ENCODE peak calls at places on chromosomes 5 and 9, in four cellular contexts. One of them, this sample, is unnamed.

GRCh38 chr5:4078544-4078943 is 482.9 kb downstream of the IRX1 start:
- DNase-seq in HL-60: no peak
- DNase-seq in GM12878: no peak
- DNase-seq in K562: no peak
- DNase-seq in this sample: no peak

GRCh38 chr9:70007831-70008230 is 35.8 kb upstream of the MAMDC2 start:
- DNase-seq in HL-60: no peak
- DNase-seq in GM12878: no peak
- DNase-seq in K562: no peak
- DNase-seq in this sample: no peak

GRCh38 chr9:81969971-81970370 is 18.6 kb upstream of the SPATA31D1 start:
- DNase-seq in HL-60: no peak
- DNase-seq in GM12878: no peak
- DNase-seq in K562: no peak
- DNase-seq in this sample: no peak

GRCh38 chr9:129379181-129379836 is 201.2 kb upstream of the IER5L start:
- DNase-seq in HL-60: no peak
- DNase-seq in GM12878: no peak
- DNase-seq in K562: no peak
- DNase-seq in this sample: no peak

GRCh38 chr9:108136646-108137045 is 647.1 kb upstream of the KLF4 start:
- DNase-seq in HL-60: no peak
- DNase-seq in GM12878: no peak
- DNase-seq in K562: no peak
- DNase-seq in this sample: no peak

GRCh38 chr5:172801184-172801671 is 30.2 kb upstream of the DUSP1 start:
- DNase-seq in HL-60: no peak
- DNase-seq in GM12878: no peak
- DNase-seq in K562: no peak
- DNase-seq in this sample: no peak

GRCh38 chr5:112419596-112420110 is 576 bp upstream of the EPB41L4A start:
- DNase-seq in HL-60: no peak
- DNase-seq in GM12878: no peak
- DNase-seq in K562: peak; percentile 37
- DNase-seq in this sample: peak; percentile 30

GRCh38 chr5:65815156-65815555 is 93.2 kb downstream of the NLN start:
- DNase-seq in HL-60: no peak
- DNase-seq in GM12878: no peak
- DNase-seq in K562: no peak
- DNase-seq in this sample: no peak

GRCh38 chr5:24161559-24161958 is 483.2 kb downstream of the CDH10 start:
- DNase-seq in HL-60: no peak
- DNase-seq in GM12878: no peak
- DNase-seq in K562: no peak
- DNase-seq in this sample: no peak

GRCh38 chr5:39775458-39776365 is 350.9 kb upstream of the DAB2 start:
- DNase-seq in HL-60: no peak
- DNase-seq in GM12878: no peak
- DNase-seq in K562: no peak
- DNase-seq in this sample: no peak

GRCh38 chr5:63963080-63963735 is 963 bp upstream of the HTR1A start:
- DNase-seq in HL-60: peak; percentile 5
- DNase-seq in GM12878: peak; percentile 1
- DNase-seq in K562: peak; percentile 38
- DNase-seq in this sample: peak; percentile 43

GRCh38 chr9:129989740-129990139 is 53.2 kb downstream of the FNBP1 start:
- DNase-seq in HL-60: no peak
- DNase-seq in GM12878: no peak
- DNase-seq in K562: no peak
- DNase-seq in this sample: no peak

GRCh38 chr5:77960863-77961396 is 184.8 kb upstream of the TBCA start:
- DNase-seq in HL-60: no peak
- DNase-seq in GM12878: no peak
- DNase-seq in K562: no peak
- DNase-seq in this sample: no peak

GRCh38 chr5:41240390-41240789 is 27.1 kb upstream of the C6 start:
- DNase-seq in HL-60: no peak
- DNase-seq in GM12878: no peak
- DNase-seq in K562: peak; percentile 6
- DNase-seq in this sample: no peak

GRCh38 chr9:137750563-137750962 is 127.0 kb upstream of the CACNA1B start:
- DNase-seq in HL-60: no peak
- DNase-seq in GM12878: no peak
- DNase-seq in K562: no peak
- DNase-seq in this sample: no peak

GRCh38 chr5:80755634-80756033 is 100.9 kb upstream of the DHFR start:
- DNase-seq in HL-60: no peak
- DNase-seq in GM12878: peak; percentile 66
- DNase-seq in K562: peak; percentile 21
- DNase-seq in this sample: peak; percentile 11

GRCh38 chr5:57335092-57335491 is 147.5 kb downstream of the ACTBL2 start:
- DNase-seq in HL-60: no peak
- DNase-seq in GM12878: no peak
- DNase-seq in K562: no peak
- DNase-seq in this sample: no peak

GRCh38 chr5:63687854-63688253 is 274.4 kb downstream of the HTR1A start:
- DNase-seq in HL-60: no peak
- DNase-seq in GM12878: no peak
- DNase-seq in K562: no peak
- DNase-seq in this sample: no peak

GRCh38 chr5:10703676-10704075 is 57.4 kb downstream of the DAP start:
- DNase-seq in HL-60: no peak
- DNase-seq in GM12878: no peak
- DNase-seq in K562: no peak
- DNase-seq in this sample: no peak

GRCh38 chr9:133251773-133252172 is 23.2 kb downstream of the ABO start:
- DNase-seq in HL-60: no peak
- DNase-seq in GM12878: no peak
- DNase-seq in K562: no peak
- DNase-seq in this sample: no peak

GRCh38 chr9:134551176-134551575 is 90.4 kb upstream of the COL5A1 start:
- DNase-seq in HL-60: no peak
- DNase-seq in GM12878: no peak
- DNase-seq in K562: no peak
- DNase-seq in this sample: no peak

GRCh38 chr5:83718195-83718825 is 2.3 kb downstream of the HAPLN1 start:
- DNase-seq in HL-60: no peak
- DNase-seq in GM12878: no peak
- DNase-seq in K562: peak; percentile 56
- DNase-seq in this sample: peak; percentile 20

DNA sequence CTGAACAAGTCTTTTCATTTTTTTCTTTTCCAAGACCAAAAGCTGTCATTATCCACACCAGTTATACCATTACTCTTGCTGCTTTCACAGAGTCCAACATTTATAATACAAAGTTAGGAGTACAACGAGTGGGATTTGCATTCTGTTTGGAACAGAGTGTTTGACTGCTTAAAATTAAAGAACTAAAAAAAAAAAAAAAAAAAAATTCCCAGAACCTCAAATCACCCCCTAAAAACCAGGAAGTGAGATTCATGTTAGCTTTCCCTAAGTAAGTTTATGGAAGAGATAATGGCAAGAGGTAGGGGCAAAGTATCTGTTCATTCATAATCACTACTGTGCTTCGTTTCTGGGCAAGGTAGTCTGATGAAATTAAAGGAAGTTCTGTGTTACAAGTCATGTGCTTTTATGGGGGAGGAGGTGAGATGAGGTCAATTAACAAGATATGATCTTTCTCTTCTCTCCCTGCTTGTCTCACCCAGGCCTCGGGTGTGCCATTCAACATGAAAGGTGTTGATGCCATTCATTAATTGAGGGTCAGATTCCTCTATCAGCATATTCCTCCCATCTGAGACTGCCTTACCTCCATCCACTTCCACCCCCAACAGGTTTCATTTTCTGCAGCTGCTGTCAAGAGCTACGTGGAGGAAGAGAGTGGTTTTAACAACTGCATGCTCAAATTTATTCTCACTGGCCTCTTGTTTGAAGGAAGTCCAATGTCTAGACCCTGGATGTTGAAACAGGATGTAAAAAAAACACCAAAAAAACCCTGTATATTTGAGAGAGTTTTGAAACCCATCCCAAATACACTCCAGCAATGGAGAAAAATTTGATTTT is 58.1 kb downstream of the MARCHF3 start:
- DNase-seq in HL-60: peak; percentile 37
- DNase-seq in GM12878: peak; percentile 76
- DNase-seq in K562: peak; percentile 64
- DNase-seq in this sample: peak; percentile 34
- TF ChIP-seq SPI1 in HL-60: no peak
- TF ChIP-seq SPI1 in GM12878: no peak
- TF ChIP-seq SPI1 in K562: no peak
- TF ChIP-seq SPI1 in this sample: no peak

DNA sequence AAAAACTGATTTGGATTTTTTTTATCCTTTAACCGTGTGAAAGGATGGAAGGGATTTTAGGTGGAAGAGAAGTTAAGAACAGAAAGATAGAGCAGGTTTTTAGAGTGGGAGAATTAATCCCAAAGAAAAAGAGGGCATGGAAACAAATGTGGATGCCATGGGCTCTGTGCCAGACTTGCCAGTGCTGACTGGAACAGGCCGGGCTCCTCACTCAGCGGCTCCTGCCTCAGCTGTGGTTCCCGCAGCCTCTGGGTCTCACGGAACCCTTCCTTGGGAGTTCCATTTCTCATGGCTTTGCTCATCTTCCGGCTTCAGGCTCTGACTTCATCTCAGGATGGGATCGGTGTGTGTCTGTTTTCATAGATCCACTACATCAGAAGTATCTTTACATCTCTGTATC is 30.4 kb upstream of the SLC2A8 start:
- DNase-seq in HL-60: no peak
- DNase-seq in GM12878: no peak
- DNase-seq in K562: no peak
- DNase-seq in this sample: no peak
- TF ChIP-seq SPI1 in HL-60: no peak
- TF ChIP-seq SPI1 in GM12878: no peak
- TF ChIP-seq SPI1 in K562: no peak
- TF ChIP-seq SPI1 in this sample: no peak

DNA sequence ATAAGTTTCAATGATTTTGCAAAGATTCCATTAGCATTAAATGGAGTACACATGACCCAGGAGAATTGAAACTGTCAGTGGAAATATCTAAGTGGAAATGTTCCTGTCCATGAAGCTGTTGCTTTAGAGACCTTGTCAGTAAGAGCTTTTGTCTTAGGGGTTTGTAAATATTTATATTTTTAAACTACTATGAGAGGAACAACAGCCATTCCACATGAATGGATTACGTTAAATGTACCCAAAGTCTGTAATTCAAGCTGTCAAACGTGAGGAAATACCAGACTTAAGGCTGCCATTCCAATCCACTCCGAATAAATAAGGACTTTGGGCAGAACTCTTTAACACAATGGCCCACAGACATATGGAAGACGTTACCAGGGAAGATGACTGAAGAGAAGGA is 387.1 kb upstream of the PAPPA start:
- DNase-seq in HL-60: no peak
- DNase-seq in GM12878: no peak
- DNase-seq in K562: no peak
- DNase-seq in this sample: no peak
- TF ChIP-seq SPI1 in HL-60: no peak
- TF ChIP-seq SPI1 in GM12878: no peak
- TF ChIP-seq SPI1 in K562: no peak
- TF ChIP-seq SPI1 in this sample: no peak

GRCh38 chr5:36240779-36241635 is 718 bp downstream of the NADK2 start:
- DNase-seq in HL-60: peak; percentile 8
- DNase-seq in GM12878: no peak
- DNase-seq in K562: peak; percentile 74
- DNase-seq in this sample: peak; percentile 23
- TF ChIP-seq SPI1 in HL-60: no peak
- TF ChIP-seq SPI1 in GM12878: no peak
- TF ChIP-seq SPI1 in K562: no peak
- TF ChIP-seq SPI1 in this sample: no peak

DNA sequence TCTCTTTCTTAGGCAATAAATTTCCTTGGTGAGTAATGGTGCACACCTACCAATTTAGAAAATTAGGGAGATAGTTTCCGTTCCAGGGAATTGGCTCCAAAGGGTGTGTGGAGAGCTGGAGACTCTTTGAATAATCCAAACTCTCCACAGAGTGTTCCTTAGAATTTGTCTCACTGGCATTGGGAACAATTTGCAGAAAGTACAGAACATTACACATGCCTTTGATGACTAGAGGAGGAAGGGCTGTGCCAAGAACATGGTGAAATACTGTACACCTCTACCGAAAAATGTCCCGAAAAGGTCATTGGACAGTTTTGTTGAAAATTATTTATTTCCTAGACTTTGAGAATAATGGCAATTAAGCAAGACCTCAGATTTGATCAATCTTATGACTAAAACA is 214.2 kb upstream of the MPDZ start:
- DNase-seq in HL-60: no peak
- DNase-seq in GM12878: no peak
- DNase-seq in K562: no peak
- DNase-seq in this sample: no peak
- TF ChIP-seq SPI1 in HL-60: no peak
- TF ChIP-seq SPI1 in GM12878: no peak
- TF ChIP-seq SPI1 in K562: no peak
- TF ChIP-seq SPI1 in this sample: no peak

DNA sequence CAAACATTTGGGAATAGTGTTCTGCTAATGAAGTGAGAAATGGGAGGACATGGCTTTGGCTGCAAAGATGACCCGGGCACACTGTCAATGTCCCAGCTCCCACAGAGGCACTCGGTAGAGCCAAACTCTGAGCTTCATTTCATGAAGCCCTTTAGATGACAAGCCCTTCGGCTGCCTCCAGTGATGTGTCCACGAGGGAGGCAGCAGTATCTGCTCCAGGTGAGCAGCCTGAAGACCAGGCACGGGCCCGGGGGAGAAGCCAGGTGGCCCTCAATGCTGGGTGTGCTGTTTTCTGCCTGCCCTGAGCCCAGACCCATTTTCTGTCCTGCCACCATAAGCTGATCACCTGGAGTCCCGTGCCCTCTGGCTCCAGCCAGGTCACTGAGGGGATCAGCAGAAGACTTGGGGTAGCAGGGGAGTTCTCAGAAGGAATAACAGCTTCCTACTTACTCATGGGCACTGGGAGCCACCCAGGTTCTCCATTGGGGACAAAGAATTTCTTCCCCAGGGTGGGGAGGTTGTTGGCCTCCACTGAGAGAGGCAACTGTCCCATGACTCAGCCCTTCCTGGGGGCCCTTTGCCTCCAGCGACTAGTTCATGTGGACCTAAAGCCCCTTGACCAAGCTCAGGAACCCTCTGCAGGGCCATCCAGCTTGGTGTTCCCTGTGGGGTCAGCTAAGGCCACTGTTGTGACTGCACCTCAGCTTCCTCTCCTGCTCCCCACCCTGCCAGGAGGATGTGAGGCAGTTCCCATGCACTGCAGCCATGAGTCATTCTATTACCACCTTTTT is 175.2 kb downstream of the AUH start:
- DNase-seq in HL-60: no peak
- DNase-seq in GM12878: no peak
- DNase-seq in K562: peak; percentile 52
- DNase-seq in this sample: no peak
- TF ChIP-seq SPI1 in HL-60: no peak
- TF ChIP-seq SPI1 in GM12878: no peak
- TF ChIP-seq SPI1 in K562: no peak
- TF ChIP-seq SPI1 in this sample: no peak